ENCODE peak calls at places on chromosome 18, in six cellular contexts. W, B, L, U, S and V are unnamed samples.

GRCh38 chr18:46411862-46412690 is 244.9 kb downstream of the LOXHD1 start:
- DNase-seq in W (no peak), B (no peak), L (no peak), U (no peak), S (no peak), V (no peak)

GRCh38 chr18:35747894-35748472 is 166.4 kb downstream of the GALNT1 start:
- DNase-seq in W (no peak), B (no peak), L (no peak), U (peak; percentile 15), S (no peak), V (no peak)

GRCh38 chr18:210780-211179 is 52.4 kb downstream of the USP14 start:
- DNase-seq in W (no peak), B (no peak), L (no peak), U (no peak), S (no peak), V (no peak)

GRCh38 chr18:44789704-44790103 is 109.0 kb downstream of the SETBP1 start:
- DNase-seq in W (no peak), B (peak; percentile 79), L (no peak), U (peak; percentile 55), S (no peak), V (no peak)

GRCh38 chr18:31386683-31387082 is 10.1 kb downstream of the DSG4 start:
- DNase-seq in W (no peak), B (no peak), L (no peak), U (peak; percentile 4), S (no peak), V (no peak)

GRCh38 chr18:49921278-49922037 is 108.1 kb upstream of the ACAA2 start:
- DNase-seq in W (no peak), B (no peak), L (no peak), U (no peak), S (no peak), V (no peak)

GRCh38 chr18:5979971-5980457 is 84.7 kb upstream of the TMEM200C start:
- DNase-seq in W (no peak), B (no peak), L (no peak), U (no peak), S (no peak), V (no peak)

GRCh38 chr18:66599190-66599589 is 4.7 kb downstream of the CDH19 start:
- DNase-seq in W (no peak), B (no peak), L (no peak), U (no peak), S (no peak), V (no peak)

GRCh38 chr18:79849328-79850207 is 51.8 kb downstream of the KCNG2 start:
- DNase-seq in W (no peak), B (no peak), L (no peak), U (no peak), S (no peak), V (no peak)

GRCh38 chr18:63397349-63397748 is 24.9 kb downstream of the VPS4B start:
- DNase-seq in W (no peak), B (no peak), L (no peak), U (no peak), S (no peak), V (no peak)

GRCh38 chr18:13587001-13587400 is 139.4 kb downstream of the FAM210A start:
- DNase-seq in W (no peak), B (no peak), L (no peak), U (no peak), S (no peak), V (no peak)

GRCh38 chr18:74284501-74285004 is 7.2 kb downstream of the CYB5A start:
- DNase-seq in W (no peak), B (no peak), L (no peak), U (peak; percentile 47), S (no peak), V (no peak)

GRCh38 chr18:5463390-5463789 is 80.4 kb downstream of the EPB41L3 start:
- DNase-seq in W (peak; percentile 28), B (no peak), L (peak; percentile 81), U (no peak), S (no peak), V (peak; percentile 78)

GRCh38 chr18:76461692-76462325 is 33.2 kb downstream of the ZNF516 start:
- DNase-seq in W (no peak), B (no peak), L (peak; percentile 80), U (no peak), S (no peak), V (peak; percentile 29)

GRCh38 chr18:10374195-10374594 is 80.2 kb upstream of the APCDD1 start:
- DNase-seq in W (no peak), B (no peak), L (no peak), U (no peak), S (no peak), V (no peak)

GRCh38 chr18:10591891-10592290 is 66.1 kb downstream of the NAPG start:
- DNase-seq in W (no peak), B (no peak), L (no peak), U (no peak), S (no peak), V (no peak)

GRCh38 chr18:41457730-41458129 is 497.3 kb upstream of the PIK3C3 start:
- DNase-seq in W (no peak), B (no peak), L (no peak), U (no peak), S (no peak), V (no peak)

GRCh38 chr18:75456277-75456676 is 28.8 kb upstream of the SMIM21 start:
- DNase-seq in W (no peak), B (no peak), L (no peak), U (peak; percentile 11), S (no peak), V (no peak)

GRCh38 chr18:79941473-79942119 is 9.9 kb downstream of the SLC66A2 start:
- DNase-seq in W (no peak), B (peak; percentile 38), L (peak; percentile 65), U (no peak), S (no peak), V (peak; percentile 28)

GRCh38 chr18:80136679-80137078 is 27.6 kb downstream of the ADNP2 start:
- DNase-seq in W (no peak), B (no peak), L (no peak), U (no peak), S (no peak), V (no peak)

GRCh38 chr18:8802031-8802679 is 96.8 kb downstream of the MTCL1 start:
- DNase-seq in W (no peak), B (no peak), L (no peak), U (peak; percentile 24), S (no peak), V (no peak)
- H3K4me1 ChIP-seq in W (peaks cover 18% of the 10 kb centered on the region), B (no peaks in the 10 kb centered on the region), L (peaks cover 2% of the 10 kb centered on the region), U (peaks cover 31% of the 10 kb centered on the region), S (peaks cover 5% of the 10 kb centered on the region), V (peaks cover 8% of the 10 kb centered on the region)

GRCh38 chr18:61543518-61543917 is 210.3 kb downstream of the CDH20 start:
- DNase-seq in W (no peak), B (no peak), L (no peak), U (no peak), S (no peak), V (no peak)

GRCh38 chr18:61542596-61542995 is 209.4 kb downstream of the CDH20 start:
- DNase-seq in W (no peak), B (no peak), L (no peak), U (no peak), S (no peak), V (no peak)

GRCh38 chr18:61544178-61544577 is 210.9 kb downstream of the CDH20 start:
- DNase-seq in W (no peak), B (no peak), L (no peak), U (peak; percentile 9), S (no peak), V (no peak)

GRCh38 chr18:61546598-61546997 is 213.4 kb downstream of the CDH20 start:
- DNase-seq in W (no peak), B (no peak), L (no peak), U (no peak), S (no peak), V (no peak)

DNA sequence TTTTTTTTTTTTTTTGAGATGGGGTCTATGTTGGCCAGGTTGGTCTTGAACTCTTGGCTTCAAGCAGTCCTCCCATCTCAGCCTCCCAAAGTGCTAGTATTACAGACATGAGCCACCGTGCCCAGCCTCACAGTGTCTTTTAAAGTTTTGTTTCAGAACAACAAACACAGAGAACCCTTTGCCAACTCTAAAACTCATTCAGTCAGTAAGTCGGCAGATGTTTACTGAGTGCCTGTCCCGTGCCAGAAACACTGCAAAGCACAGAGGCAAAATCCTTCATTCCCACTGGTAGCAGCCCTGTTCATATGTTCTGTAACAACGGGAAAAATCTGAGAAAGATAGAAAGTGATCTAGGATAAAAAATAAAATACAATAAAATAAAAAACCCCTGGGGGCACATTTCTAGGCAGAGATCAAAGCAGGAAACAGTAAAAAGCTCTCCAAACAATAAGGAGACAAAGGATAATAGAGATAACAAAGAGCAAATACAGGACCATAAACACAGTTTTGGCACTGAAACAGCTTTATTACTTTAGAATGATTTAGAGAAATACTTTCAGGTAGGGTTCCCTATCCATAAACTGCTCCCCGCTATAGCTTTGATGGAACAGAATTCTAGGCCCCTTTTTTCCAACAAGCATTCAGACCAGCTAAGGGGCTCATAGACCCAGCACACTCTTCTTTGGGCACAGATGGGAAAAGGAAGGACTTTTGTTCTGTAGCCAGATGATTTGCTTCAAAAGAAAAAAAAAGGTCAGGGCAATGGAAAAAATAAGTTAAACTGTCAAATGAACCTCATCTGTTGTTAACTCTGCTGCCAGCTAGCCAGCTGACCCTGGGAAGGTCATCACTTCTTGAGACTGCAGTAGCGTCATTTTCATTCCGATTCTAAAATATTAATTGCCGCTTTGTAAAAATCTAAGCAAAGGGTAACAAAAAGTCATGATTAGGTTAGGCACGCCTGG is 212.3 kb downstream of the CDH20 start:
- DNase-seq in W (no peak), B (no peak), L (no peak), U (no peak), S (no peak), V (no peak)
- H3K27ac ChIP-seq in W (no peak overlapping the region), B (no peak overlapping the region), L (no peak overlapping the region), U (no peak overlapping the region), S (no peak overlapping the region), V (no peak overlapping the region)

DNA sequence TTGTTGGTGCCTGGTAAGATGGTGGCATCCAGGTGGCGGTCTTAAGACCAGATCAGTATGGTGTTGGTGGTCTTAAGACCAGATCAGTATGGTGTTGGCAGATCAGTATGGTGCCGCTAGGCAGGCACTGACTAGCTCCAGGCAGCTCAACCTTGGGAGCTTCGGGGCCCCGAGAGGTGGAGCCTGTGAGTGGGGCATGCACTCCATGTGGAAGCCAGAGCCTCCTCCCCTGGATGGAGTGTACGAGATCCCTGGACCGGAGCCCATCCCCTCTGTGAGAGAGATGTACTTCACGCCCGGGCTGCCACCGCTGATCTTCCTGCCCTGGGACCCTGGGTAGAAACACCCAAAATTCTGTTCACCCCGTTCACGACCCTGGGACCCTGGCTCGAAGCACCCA is 19.0 kb downstream of the MALT1 start:
- DNase-seq in W (no peak), B (no peak), L (no peak), U (no peak), S (no peak), V (no peak)
- H3K4me1 ChIP-seq in W (no peaks in the 10 kb centered on the region), B (no peaks in the 10 kb centered on the region), L (peaks cover 2% of the 10 kb centered on the region), U (no peaks in the 10 kb centered on the region), S (peaks cover 66% of the 10 kb centered on the region), V (no peaks in the 10 kb centered on the region)

DNA sequence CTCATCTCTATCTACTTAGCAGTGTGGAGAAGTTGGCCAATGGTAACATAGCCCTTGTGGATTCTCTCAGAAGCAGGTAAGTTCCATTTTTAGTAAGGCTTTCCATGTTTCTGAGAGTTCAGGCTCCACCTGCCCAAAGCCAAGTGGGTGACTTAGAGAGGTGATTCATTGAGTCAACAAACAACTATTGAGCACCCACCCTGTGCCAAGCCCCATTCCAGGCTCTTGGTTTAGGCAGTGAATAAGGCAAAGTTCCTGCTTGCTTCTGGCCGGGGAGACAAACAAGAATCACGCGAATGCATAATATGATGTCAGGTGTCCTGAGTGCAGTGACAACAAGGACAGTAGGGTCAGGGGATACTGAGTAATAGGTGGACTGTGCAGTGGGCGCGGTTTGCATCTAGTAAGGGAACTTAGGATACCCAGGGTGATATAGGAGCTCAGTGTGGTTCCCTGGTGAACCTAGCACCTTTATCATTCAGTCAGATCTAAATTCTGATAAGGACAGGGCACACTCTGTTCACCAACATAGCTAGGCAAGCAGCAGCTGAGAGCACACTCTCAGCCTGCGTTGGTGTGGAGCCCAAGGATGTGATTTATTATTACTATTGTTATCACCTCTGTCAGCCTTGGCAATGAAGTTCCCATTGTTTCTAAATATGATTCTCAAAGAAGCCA is 31.7 kb upstream of the KCTD1 start:
- DNase-seq in W (no peak), B (no peak), L (no peak), U (no peak), S (no peak), V (no peak)
- H3K27ac ChIP-seq in W (no peak overlapping the region), B (no peak overlapping the region), L (peak overlapping the region; percentile 24), U (no peak overlapping the region), S (no peak overlapping the region), V (no peak overlapping the region)